ENCODE peak calls at places on chromosomes 6 and 20, in six cellular contexts. F, S, N, Q, P and O are unnamed samples.

GRCh38 chr6:44731485-44732095 is 344.1 kb downstream of the CDC5L start:
- DNase-seq in S (no peak), P (no peak), F (no peak), N (no peak), Q (no peak), O (no peak)

GRCh38 chr20:3227936-3228749 is 10.8 kb downstream of the SLC4A11 start:
- DNase-seq in P (no peak), N (no peak), F (no peak), S (no peak), Q (no peak), O (no peak)

GRCh38 chr20:4820833-4821518 is 99.3 kb downstream of the PRND start:
- DNase-seq in F (no peak), P (no peak), S (no peak), Q (no peak), N (no peak), O (no peak)

GRCh38 chr6:11500008-11500407 is 37.5 kb upstream of the TMEM170B start:
- DNase-seq in S (no peak), F (no peak), Q (no peak), P (no peak), N (no peak), O (no peak)

GRCh38 chr6:111092006-111092405 is 4.7 kb downstream of the SLC16A10 start:
- DNase-seq in Q (no peak), S (no peak), F (no peak), P (no peak), N (no peak), O (no peak)

GRCh38 chr6:167825059-167825758 is 1.5 kb upstream of the AFDN start:
- DNase-seq in Q (no peak), S (no peak), F (no peak), P (no peak), N (no peak), O (peak; percentile 66)

GRCh38 chr6:167699141-167700036 is 127.3 kb upstream of the AFDN start:
- DNase-seq in S (peak; percentile 72), P (no peak), N (no peak), Q (peak; percentile 66), F (peak; percentile 8), O (no peak)

GRCh38 chr6:153465050-153465449 is 334.0 kb upstream of the RGS17 start:
- DNase-seq in N (no peak), F (no peak), P (no peak), S (no peak), Q (no peak), O (no peak)

GRCh38 chr6:116420341-116420740 is 40.8 kb upstream of the CALHM6 start:
- DNase-seq in P (no peak), Q (no peak), S (no peak), N (no peak), F (no peak), O (no peak)

GRCh38 chr6:7051780-7052440 is 55.9 kb upstream of the RREB1 start:
- DNase-seq in S (peak; percentile 61), Q (peak; percentile 53), P (no peak), F (no peak), N (peak; percentile 64), O (peak; percentile 60)

GRCh38 chr6:110761371-110761770 is 53.9 kb downstream of the CDK19 start:
- DNase-seq in Q (no peak), S (no peak), P (no peak), F (no peak), N (no peak), O (no peak)